ENCODE peak calls at places on chromosomes 2 and 18, in seven cellular contexts. W is activated T-cell treated with anti-CD3 and anti-CD28 coated beads for 4 hours, L is iPS-NIHi11, U is lung microvascular endothelial cell, F is skeletal muscle cell, S is bronchial epithelial cell, N is foreskin fibroblast. G is an unnamed sample.

GRCh38 chr18:5238371-5238758 is 41.3 kb upstream of the AKAIN1 start:
- DNase-seq in W (peak; percentile 21), L (peak; percentile 31), U (peak; percentile 49), F (no peak), S (no peak), N (peak; percentile 13), G (peak; percentile 69)

GRCh38 chr2:33620-34019 is 12.7 kb downstream of the FAM110C start:
- DNase-seq in W (peak; percentile 44), L (no peak), U (no peak), F (no peak), S (peak; percentile 97), N (no peak), G (no peak)

GRCh38 chr18:76416935-76417334 is 78.1 kb downstream of the ZNF516 start:
- DNase-seq in W (no peak), L (no peak), U (no peak), F (peak; percentile 41), S (no peak), N (peak; percentile 62), G (no peak)

GRCh38 chr18:58095655-58096054 is 51.6 kb downstream of the NEDD4L start:
- DNase-seq in W (no peak), L (no peak), U (no peak), F (no peak), S (no peak), N (no peak), G (no peak)

GRCh38 chr2:120233292-120233691 is 10.1 kb upstream of the TMEM185B start:
- DNase-seq in W (no peak), L (no peak), U (no peak), F (no peak), S (no peak), N (no peak), G (no peak)

GRCh38 chr18:25310045-25310444 is 41.9 kb downstream of the ZNF521 start:
- DNase-seq in W (no peak), L (no peak), U (peak; percentile 86), F (peak; percentile 56), S (peak; percentile 45), N (peak; percentile 72), G (no peak)

GRCh38 chr2:97645700-97646629 is at the start of gene COX5B:
- DNase-seq in W (peak; percentile 99), L (peak; percentile 99), U (peak; percentile 98), F (peak; percentile 86), S (peak; percentile 93), N (peak; percentile 95), G (peak; percentile 99)

GRCh38 chr2:101870444-101870843 is 121.3 kb upstream of the IL1R2 start:
- DNase-seq in W (no peak), L (no peak), U (no peak), F (no peak), S (no peak), N (no peak), G (no peak)

GRCh38 chr2:159925975-159926374 is 128.0 kb upstream of the CD302 start:
- DNase-seq in W (no peak), L (no peak), U (no peak), F (no peak), S (no peak), N (no peak), G (no peak)

GRCh38 chr2:131046580-131047274 is 46.5 kb downstream of the FAM168B start:
- DNase-seq in W (no peak), L (no peak), U (no peak), F (no peak), S (no peak), N (no peak), G (no peak)

GRCh38 chr2:239283961-239284801 is 116.6 kb downstream of the HDAC4 start:
- DNase-seq in W (no peak), L (no peak), U (no peak), F (no peak), S (no peak), N (no peak), G (no peak)

GRCh38 chr18:66873899-66874298 is 270.0 kb upstream of the CDH19 start:
- DNase-seq in W (no peak), L (no peak), U (no peak), F (no peak), S (no peak), N (no peak), G (no peak)

GRCh38 chr18:48934708-48935432 is 15.9 kb downstream of the SMAD7 start:
- DNase-seq in W (no peak), L (no peak), U (peak; percentile 57), F (no peak), S (no peak), N (no peak), G (no peak)

GRCh38 chr2:95268208-95269035 is 5.8 kb upstream of the PROM2 start:
- DNase-seq in W (no peak), L (no peak), U (no peak), F (no peak), S (no peak), N (no peak), G (peak; percentile 38)

GRCh38 chr2:144183744-144184143 is 336.2 kb downstream of the ZEB2 start:
- DNase-seq in W (peak; percentile 53), L (no peak), U (peak; percentile 13), F (peak; percentile 75), S (no peak), N (peak; percentile 96), G (no peak)

GRCh38 chr18:45589559-45590041 is 25.7 kb upstream of the SLC14A2 start:
- DNase-seq in W (no peak), L (peak; percentile 59), U (no peak), F (peak; percentile 80), S (peak; percentile 38), N (peak; percentile 83), G (no peak)

GRCh38 chr2:36411962-36412444 is 56.4 kb downstream of the CRIM1 start:
- DNase-seq in W (no peak), L (peak; percentile 38), U (peak; percentile 66), F (no peak), S (no peak), N (no peak), G (no peak)

GRCh38 chr18:74524097-74524496 is 10.2 kb upstream of the CNDP1 start:
- DNase-seq in W (no peak), L (no peak), U (peak; percentile 59), F (no peak), S (no peak), N (no peak), G (peak; percentile 26)

GRCh38 chr2:238235856-238236255 is 4.0 kb downstream of the HES6 start:
- DNase-seq in W (no peak), L (no peak), U (no peak), F (no peak), S (no peak), N (no peak), G (no peak)

GRCh38 chr2:186675380-186675779 is 18.5 kb upstream of the FAM171B start:
- DNase-seq in W (no peak), L (no peak), U (no peak), F (no peak), S (no peak), N (no peak), G (no peak)

GRCh38 chr2:8487461-8487932 is 194.4 kb upstream of the ID2 start:
- DNase-seq in W (no peak), L (peak; percentile 56), U (no peak), F (no peak), S (peak; percentile 17), N (no peak), G (no peak)

GRCh38 chr2:141554810-141555209 is 576.0 kb downstream of the LRP1B start:
- DNase-seq in W (no peak), L (peak; percentile 35), U (peak; percentile 39), F (no peak), S (peak; percentile 53), N (peak; percentile 27), G (peak; percentile 54)

GRCh38 chr2:172339431-172340010 is 87.9 kb upstream of the ITGA6 start:
- DNase-seq in W (peak; percentile 4), L (no peak), U (peak; percentile 62), F (no peak), S (peak; percentile 71), N (no peak), G (no peak)

GRCh38 chr2:237907144-237907543 is 47.7 kb downstream of the RAMP1 start:
- DNase-seq in W (no peak), L (no peak), U (no peak), F (no peak), S (no peak), N (no peak), G (no peak)

GRCh38 chr2:72676341-72677025 is 149.3 kb downstream of the EXOC6B start:
- DNase-seq in W (no peak), L (no peak), U (peak; percentile 41), F (no peak), S (peak; percentile 12), N (no peak), G (no peak)

GRCh38 chr2:127560929-127561275 is 25.4 kb downstream of the MYO7B start:
- DNase-seq in W (no peak), L (no peak), U (no peak), F (peak; percentile 82), S (no peak), N (peak; percentile 2), G (no peak)

GRCh38 chr18:58592223-58593214 is 36.4 kb downstream of the ALPK2 start:
- DNase-seq in W (no peak), L (no peak), U (no peak), F (no peak), S (peak; percentile 11), N (no peak), G (no peak)

GRCh38 chr18:71398530-71398929 is 1109.7 kb downstream of the SOCS6 start:
- DNase-seq in W (no peak), L (peak; percentile 17), U (no peak), F (no peak), S (no peak), N (no peak), G (peak; percentile 72)

GRCh38 chr2:105919826-105920225 is 175.1 kb downstream of the NCK2 start:
- DNase-seq in W (peak; percentile 33), L (peak; percentile 74), U (peak; percentile 55), F (no peak), S (peak; percentile 39), N (peak; percentile 9), G (peak; percentile 56)

GRCh38 chr2:115746151-115746550 is 1303.7 kb downstream of the DPP10 start:
- DNase-seq in W (no peak), L (no peak), U (no peak), F (no peak), S (no peak), N (no peak), G (no peak)

GRCh38 chr18:12703096-12703567 is 290 bp downstream of the PSMG2 start:
- DNase-seq in W (no peak), L (no peak), U (no peak), F (no peak), S (peak; percentile 18), N (no peak), G (no peak)

GRCh38 chr2:224668123-224668909 is 47.8 kb downstream of the CCDC195 start:
- DNase-seq in W (no peak), L (no peak), U (no peak), F (no peak), S (no peak), N (no peak), G (no peak)

GRCh38 chr18:2845175-2845574 is 1.6 kb upstream of the EMILIN2 start:
- DNase-seq in W (no peak), L (no peak), U (no peak), F (no peak), S (no peak), N (no peak), G (no peak)

GRCh38 chr18:57446322-57446721 is 11.1 kb downstream of the ONECUT2 start:
- DNase-seq in W (no peak), L (peak; percentile 40), U (peak; percentile 49), F (no peak), S (peak; percentile 21), N (no peak), G (no peak)